ENCODE peak calls at places on chromosomes 3 and 15, in nine cellular contexts. One of them, this sample, is unnamed.

GRCh38 chr15:64808785-64809453 is 16.5 kb downstream of the PIF1 start:
- DNase-seq in nephron progenitor cell: no peak
- DNase-seq in heart left ventricle: no peak
- DNase-seq in AG04450: no peak
- DNase-seq in cardiac muscle cell: no peak
- DNase-seq in heart right ventricle: no peak
- DNase-seq in fibroblast of pulmonary artery: no peak
- DNase-seq in sigmoid colon: no peak
- DNase-seq in neural progenitor cell: peak
- DNase-seq in this sample: no peak

GRCh38 chr15:40108061-40108854 is 421 bp downstream of the BMF start:
- DNase-seq in nephron progenitor cell: peak
- DNase-seq in heart left ventricle: peak
- DNase-seq in AG04450: no peak
- DNase-seq in cardiac muscle cell: peak
- DNase-seq in heart right ventricle: peak
- DNase-seq in fibroblast of pulmonary artery: peak
- DNase-seq in sigmoid colon: peak
- DNase-seq in neural progenitor cell: peak
- DNase-seq in this sample: peak

GRCh38 chr3:34934660-34935059 is 704.7 kb upstream of the ARPP21 start:
- DNase-seq in nephron progenitor cell: no peak
- DNase-seq in heart left ventricle: no peak
- DNase-seq in AG04450: no peak
- DNase-seq in cardiac muscle cell: no peak
- DNase-seq in heart right ventricle: no peak
- DNase-seq in fibroblast of pulmonary artery: peak
- DNase-seq in sigmoid colon: no peak
- DNase-seq in neural progenitor cell: no peak
- DNase-seq in this sample: no peak

GRCh38 chr3:45529697-45530096 is 64.9 kb upstream of the LIMD1 start:
- DNase-seq in nephron progenitor cell: no peak
- DNase-seq in heart left ventricle: no peak
- DNase-seq in AG04450: no peak
- DNase-seq in cardiac muscle cell: no peak
- DNase-seq in heart right ventricle: no peak
- DNase-seq in fibroblast of pulmonary artery: no peak
- DNase-seq in sigmoid colon: no peak
- DNase-seq in neural progenitor cell: no peak
- DNase-seq in this sample: no peak

GRCh38 chr15:79674124-79674465 is 222.7 kb downstream of the MTHFS start:
- DNase-seq in nephron progenitor cell: no peak
- DNase-seq in heart left ventricle: no peak
- DNase-seq in AG04450: no peak
- DNase-seq in cardiac muscle cell: no peak
- DNase-seq in heart right ventricle: no peak
- DNase-seq in fibroblast of pulmonary artery: no peak
- DNase-seq in sigmoid colon: no peak
- DNase-seq in neural progenitor cell: no peak
- DNase-seq in this sample: no peak

GRCh38 chr3:187836848-187837770 is 91.8 kb upstream of the BCL6 start:
- DNase-seq in nephron progenitor cell: no peak
- DNase-seq in heart left ventricle: no peak
- DNase-seq in AG04450: no peak
- DNase-seq in cardiac muscle cell: peak
- DNase-seq in heart right ventricle: no peak
- DNase-seq in fibroblast of pulmonary artery: no peak
- DNase-seq in sigmoid colon: no peak
- DNase-seq in neural progenitor cell: peak
- DNase-seq in this sample: no peak

GRCh38 chr3:50268703-50269451 is at the start of gene SEMA3B:
- DNase-seq in nephron progenitor cell: peak
- DNase-seq in heart left ventricle: no peak
- DNase-seq in AG04450: no peak
- DNase-seq in cardiac muscle cell: no peak
- DNase-seq in heart right ventricle: peak
- DNase-seq in fibroblast of pulmonary artery: no peak
- DNase-seq in sigmoid colon: peak
- DNase-seq in neural progenitor cell: no peak
- DNase-seq in this sample: peak

GRCh38 chr15:95520511-95520910 is 810.0 kb upstream of the NR2F2 start:
- DNase-seq in nephron progenitor cell: no peak
- DNase-seq in heart left ventricle: no peak
- DNase-seq in AG04450: no peak
- DNase-seq in cardiac muscle cell: no peak
- DNase-seq in heart right ventricle: no peak
- DNase-seq in fibroblast of pulmonary artery: no peak
- DNase-seq in sigmoid colon: no peak
- DNase-seq in neural progenitor cell: no peak
- DNase-seq in this sample: no peak

GRCh38 chr3:184814214-184814613 is 2.2 kb downstream of the VPS8 start:
- DNase-seq in nephron progenitor cell: no peak
- DNase-seq in heart left ventricle: no peak
- DNase-seq in AG04450: no peak
- DNase-seq in cardiac muscle cell: no peak
- DNase-seq in heart right ventricle: no peak
- DNase-seq in fibroblast of pulmonary artery: no peak
- DNase-seq in sigmoid colon: no peak
- DNase-seq in neural progenitor cell: no peak
- DNase-seq in this sample: no peak

GRCh38 chr15:77716632-77717343 is 84.1 kb upstream of the LINGO1 start:
- DNase-seq in nephron progenitor cell: no peak
- DNase-seq in heart left ventricle: no peak
- DNase-seq in AG04450: no peak
- DNase-seq in cardiac muscle cell: no peak
- DNase-seq in heart right ventricle: no peak
- DNase-seq in fibroblast of pulmonary artery: no peak
- DNase-seq in sigmoid colon: no peak
- DNase-seq in neural progenitor cell: no peak
- DNase-seq in this sample: no peak

GRCh38 chr3:127637546-127637945 is 8.6 kb downstream of the PODXL2 start:
- DNase-seq in nephron progenitor cell: no peak
- DNase-seq in heart left ventricle: no peak
- DNase-seq in AG04450: no peak
- DNase-seq in cardiac muscle cell: no peak
- DNase-seq in heart right ventricle: no peak
- DNase-seq in fibroblast of pulmonary artery: no peak
- DNase-seq in sigmoid colon: peak
- DNase-seq in neural progenitor cell: no peak
- DNase-seq in this sample: no peak

GRCh38 chr3:187624588-187624987 is 45.6 kb downstream of the SST start:
- DNase-seq in nephron progenitor cell: no peak
- DNase-seq in heart left ventricle: no peak
- DNase-seq in AG04450: no peak
- DNase-seq in cardiac muscle cell: peak
- DNase-seq in heart right ventricle: no peak
- DNase-seq in fibroblast of pulmonary artery: no peak
- DNase-seq in sigmoid colon: no peak
- DNase-seq in neural progenitor cell: no peak
- DNase-seq in this sample: no peak

GRCh38 chr3:63933459-63933858 is 21.3 kb upstream of the SCAANT1 start:
- DNase-seq in nephron progenitor cell: no peak
- DNase-seq in heart left ventricle: no peak
- DNase-seq in AG04450: no peak
- DNase-seq in cardiac muscle cell: no peak
- DNase-seq in heart right ventricle: no peak
- DNase-seq in fibroblast of pulmonary artery: no peak
- DNase-seq in sigmoid colon: no peak
- DNase-seq in neural progenitor cell: no peak
- DNase-seq in this sample: no peak

GRCh38 chr3:55159711-55160110 is 231.9 kb upstream of the LRTM1 start:
- DNase-seq in nephron progenitor cell: no peak
- DNase-seq in heart left ventricle: no peak
- DNase-seq in AG04450: no peak
- DNase-seq in cardiac muscle cell: no peak
- DNase-seq in heart right ventricle: no peak
- DNase-seq in fibroblast of pulmonary artery: no peak
- DNase-seq in sigmoid colon: no peak
- DNase-seq in neural progenitor cell: no peak
- DNase-seq in this sample: no peak

GRCh38 chr3:31980530-31981205 is 394 bp downstream of the OSBPL10 start:
- DNase-seq in nephron progenitor cell: peak
- DNase-seq in heart left ventricle: peak
- DNase-seq in AG04450: no peak
- DNase-seq in cardiac muscle cell: peak
- DNase-seq in heart right ventricle: peak
- DNase-seq in fibroblast of pulmonary artery: peak
- DNase-seq in sigmoid colon: peak
- DNase-seq in neural progenitor cell: peak
- DNase-seq in this sample: peak

GRCh38 chr3:129276385-129276784 is 2.3 kb upstream of the HMCES start:
- DNase-seq in nephron progenitor cell: no peak
- DNase-seq in heart left ventricle: no peak
- DNase-seq in AG04450: no peak
- DNase-seq in cardiac muscle cell: no peak
- DNase-seq in heart right ventricle: no peak
- DNase-seq in fibroblast of pulmonary artery: no peak
- DNase-seq in sigmoid colon: no peak
- DNase-seq in neural progenitor cell: no peak
- DNase-seq in this sample: no peak

GRCh38 chr15:22960587-22960986 is 19.6 kb downstream of the CYFIP1 start:
- DNase-seq in nephron progenitor cell: no peak
- DNase-seq in heart left ventricle: peak
- DNase-seq in AG04450: no peak
- DNase-seq in cardiac muscle cell: no peak
- DNase-seq in heart right ventricle: no peak
- DNase-seq in fibroblast of pulmonary artery: no peak
- DNase-seq in sigmoid colon: peak
- DNase-seq in neural progenitor cell: no peak
- DNase-seq in this sample: no peak

GRCh38 chr15:93151488-93151887 is 62.5 kb upstream of the RGMA start:
- DNase-seq in nephron progenitor cell: no peak
- DNase-seq in heart left ventricle: no peak
- DNase-seq in AG04450: no peak
- DNase-seq in cardiac muscle cell: no peak
- DNase-seq in heart right ventricle: no peak
- DNase-seq in fibroblast of pulmonary artery: no peak
- DNase-seq in sigmoid colon: no peak
- DNase-seq in neural progenitor cell: no peak
- DNase-seq in this sample: peak

GRCh38 chr15:34729886-34730285 is 24.9 kb downstream of the GJD2 start:
- DNase-seq in nephron progenitor cell: no peak
- DNase-seq in heart left ventricle: no peak
- DNase-seq in AG04450: no peak
- DNase-seq in cardiac muscle cell: no peak
- DNase-seq in heart right ventricle: no peak
- DNase-seq in fibroblast of pulmonary artery: no peak
- DNase-seq in sigmoid colon: no peak
- DNase-seq in neural progenitor cell: no peak
- DNase-seq in this sample: no peak

GRCh38 chr3:72582211-72582878 is 265.9 kb downstream of the SHQ1 start:
- DNase-seq in nephron progenitor cell: no peak
- DNase-seq in heart left ventricle: no peak
- DNase-seq in AG04450: no peak
- DNase-seq in cardiac muscle cell: no peak
- DNase-seq in heart right ventricle: no peak
- DNase-seq in fibroblast of pulmonary artery: no peak
- DNase-seq in sigmoid colon: no peak
- DNase-seq in neural progenitor cell: peak
- DNase-seq in this sample: no peak

GRCh38 chr3:159828542-159828943 is 160.1 kb upstream of the IL12A start:
- DNase-seq in nephron progenitor cell: no peak
- DNase-seq in heart left ventricle: no peak
- DNase-seq in AG04450: no peak
- DNase-seq in cardiac muscle cell: peak
- DNase-seq in heart right ventricle: no peak
- DNase-seq in fibroblast of pulmonary artery: peak
- DNase-seq in sigmoid colon: no peak
- DNase-seq in neural progenitor cell: peak
- DNase-seq in this sample: peak
- TF ChIP-seq CTCF in nephron progenitor cell: peak
- TF ChIP-seq CTCF in heart left ventricle: peak
- TF ChIP-seq CTCF in AG04450: peak
- TF ChIP-seq CTCF in cardiac muscle cell: peak
- TF ChIP-seq CTCF in heart right ventricle: peak
- TF ChIP-seq CTCF in fibroblast of pulmonary artery: peak
- TF ChIP-seq CTCF in sigmoid colon: peak
- TF ChIP-seq CTCF in neural progenitor cell: peak
- TF ChIP-seq CTCF in this sample: peak

DNA sequence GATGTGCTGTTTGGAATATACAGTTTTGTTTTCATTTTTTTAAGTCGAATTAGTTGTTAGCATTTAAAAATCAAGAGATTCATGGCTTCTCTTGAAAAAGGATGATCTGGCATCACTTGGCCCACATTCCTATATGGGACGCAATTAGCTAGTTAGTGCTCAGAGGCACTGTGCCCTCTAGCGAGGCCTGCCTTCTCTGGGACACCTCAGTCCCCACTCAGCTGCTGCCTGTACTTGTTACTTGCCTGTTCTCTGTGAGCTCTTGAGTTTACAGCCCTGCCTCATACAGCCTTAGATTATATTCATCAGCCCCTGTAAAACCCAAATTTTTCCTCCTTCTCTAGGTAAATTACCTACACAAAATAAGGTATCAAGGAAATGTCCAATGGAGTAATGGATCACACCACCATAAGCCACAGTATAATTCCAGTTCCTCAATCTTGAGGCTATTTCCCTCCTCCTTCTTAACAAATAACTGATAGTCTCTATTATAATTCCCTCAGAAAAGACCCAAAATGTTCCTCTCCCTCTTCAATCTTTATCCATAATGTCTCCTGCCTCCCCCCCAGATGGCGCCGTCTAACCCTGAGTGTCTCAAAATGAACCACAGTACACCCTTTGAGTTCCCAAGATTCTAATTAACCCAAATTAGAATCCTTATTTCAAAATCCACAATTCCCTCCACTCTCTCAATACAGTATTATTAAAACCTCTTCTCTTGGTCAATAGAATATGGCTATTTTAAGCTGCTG is 2.7 kb downstream of the ZMAT3 start:
- DNase-seq in nephron progenitor cell: peak
- DNase-seq in heart left ventricle: no peak
- DNase-seq in AG04450: no peak
- DNase-seq in cardiac muscle cell: peak
- DNase-seq in heart right ventricle: no peak
- DNase-seq in fibroblast of pulmonary artery: peak
- DNase-seq in sigmoid colon: no peak
- DNase-seq in neural progenitor cell: peak
- DNase-seq in this sample: peak
- TF ChIP-seq CTCF in nephron progenitor cell: peak
- TF ChIP-seq CTCF in heart left ventricle: no peak
- TF ChIP-seq CTCF in AG04450: peak
- TF ChIP-seq CTCF in cardiac muscle cell: peak
- TF ChIP-seq CTCF in heart right ventricle: no peak
- TF ChIP-seq CTCF in fibroblast of pulmonary artery: peak
- TF ChIP-seq CTCF in sigmoid colon: no peak
- TF ChIP-seq CTCF in neural progenitor cell: peak
- TF ChIP-seq CTCF in this sample: peak

GRCh38 chr15:89404023-89404422 is 69.4 kb upstream of the POLG start:
- DNase-seq in nephron progenitor cell: no peak
- DNase-seq in heart left ventricle: no peak
- DNase-seq in AG04450: no peak
- DNase-seq in cardiac muscle cell: no peak
- DNase-seq in heart right ventricle: no peak
- DNase-seq in fibroblast of pulmonary artery: no peak
- DNase-seq in sigmoid colon: no peak
- DNase-seq in neural progenitor cell: no peak
- DNase-seq in this sample: no peak
- TF ChIP-seq CTCF in nephron progenitor cell: no peak
- TF ChIP-seq CTCF in heart left ventricle: no peak
- TF ChIP-seq CTCF in AG04450: no peak
- TF ChIP-seq CTCF in cardiac muscle cell: no peak
- TF ChIP-seq CTCF in heart right ventricle: no peak
- TF ChIP-seq CTCF in fibroblast of pulmonary artery: no peak
- TF ChIP-seq CTCF in sigmoid colon: no peak
- TF ChIP-seq CTCF in neural progenitor cell: no peak
- TF ChIP-seq CTCF in this sample: no peak

GRCh38 chr3:46998852-46999515 is 19.5 kb downstream of the NBEAL2 start:
- DNase-seq in nephron progenitor cell: no peak
- DNase-seq in heart left ventricle: peak
- DNase-seq in AG04450: no peak
- DNase-seq in cardiac muscle cell: no peak
- DNase-seq in heart right ventricle: no peak
- DNase-seq in fibroblast of pulmonary artery: no peak
- DNase-seq in sigmoid colon: no peak
- DNase-seq in neural progenitor cell: no peak
- DNase-seq in this sample: no peak
- TF ChIP-seq CTCF in nephron progenitor cell: no peak
- TF ChIP-seq CTCF in heart left ventricle: peak
- TF ChIP-seq CTCF in AG04450: no peak
- TF ChIP-seq CTCF in cardiac muscle cell: no peak
- TF ChIP-seq CTCF in heart right ventricle: no peak
- TF ChIP-seq CTCF in fibroblast of pulmonary artery: no peak
- TF ChIP-seq CTCF in sigmoid colon: no peak
- TF ChIP-seq CTCF in neural progenitor cell: no peak
- TF ChIP-seq CTCF in this sample: no peak

This sample was measured in fibroblast of lung.